ENCODE peak calls at places on chromosomes 3 and 15, in eight cellular contexts. I is sigmoid colon, Z is psoas muscle, G is uterus, K is foreskin fibroblast, C is HFF-Myc, L is K562, P is AG09309. D is an unnamed sample.
A peak's percentile ranks its signal among the peaks of the same experiment; 100 is the strongest.

GRCh38 chr3:188037116-188037718 is 116.7 kb upstream of the LPP start:
- DNase-seq in I (no peak), Z (no peak), G (peak; percentile 71), K (no peak), C (no peak), L (no peak), P (no peak), D (peak; percentile 48)

GRCh38 chr3:71926242-71926560 is 141.3 kb upstream of the PROK2 start:
- DNase-seq in I (no peak), Z (no peak), G (peak; percentile 19), K (no peak), C (no peak), L (peak; percentile 12), P (no peak), D (peak; percentile 4)

GRCh38 chr3:41208507-41208906 is 9.2 kb downstream of the CTNNB1 start:
- DNase-seq in I (no peak), Z (no peak), G (no peak), K (no peak), C (no peak), L (peak; percentile 22), P (no peak), D (no peak)

GRCh38 chr3:18643290-18643689 is 218.2 kb upstream of the SATB1 start:
- DNase-seq in I (no peak), Z (no peak), G (no peak), K (no peak), C (no peak), L (no peak), P (no peak), D (no peak)

GRCh38 chr3:126434264-126434590 is 39.5 kb downstream of the CFAP100 start:
- DNase-seq in I (peak; percentile 48), Z (no peak), G (no peak), K (no peak), C (no peak), L (no peak), P (no peak), D (no peak)

GRCh38 chr15:80929225-80929624 is 60.4 kb downstream of the MESD start:
- DNase-seq in I (no peak), Z (no peak), G (no peak), K (peak; percentile 35), C (peak; percentile 19), L (no peak), P (peak; percentile 68), D (peak; percentile 84)

GRCh38 chr3:50674349-50675178 is at the start of gene DOCK3:
- DNase-seq in I (peak; percentile 82), Z (peak; percentile 69), G (no peak), K (peak; percentile 40), C (no peak), L (peak; percentile 71), P (no peak), D (peak; percentile 44)

GRCh38 chr3:195181781-195182469 is 89.0 kb downstream of the XXYLT1 start:
- DNase-seq in I (peak; percentile 14), Z (no peak), G (peak; percentile 15), K (no peak), C (no peak), L (no peak), P (no peak), D (no peak)

GRCh38 chr15:60745469-60745971 is 266.6 kb upstream of the ICE2 start:
- DNase-seq in I (peak; percentile 93), Z (peak; percentile 65), G (peak; percentile 71), K (peak; percentile 13), C (peak; percentile 35), L (no peak), P (no peak), D (peak; percentile 56)

GRCh38 chr3:14254812-14255702 is 76.4 kb downstream of the LSM3 start:
- DNase-seq in I (no peak), Z (no peak), G (peak; percentile 2), K (no peak), C (no peak), L (no peak), P (no peak), D (no peak)

GRCh38 chr3:138232705-138233364 is 45.7 kb downstream of the ARMC8 start:
- DNase-seq in I (no peak), Z (no peak), G (no peak), K (no peak), C (no peak), L (no peak), P (no peak), D (no peak)

GRCh38 chr3:36319683-36320082 is 60.6 kb upstream of the STAC start:
- DNase-seq in I (no peak), Z (no peak), G (no peak), K (no peak), C (no peak), L (no peak), P (no peak), D (no peak)

DNA sequence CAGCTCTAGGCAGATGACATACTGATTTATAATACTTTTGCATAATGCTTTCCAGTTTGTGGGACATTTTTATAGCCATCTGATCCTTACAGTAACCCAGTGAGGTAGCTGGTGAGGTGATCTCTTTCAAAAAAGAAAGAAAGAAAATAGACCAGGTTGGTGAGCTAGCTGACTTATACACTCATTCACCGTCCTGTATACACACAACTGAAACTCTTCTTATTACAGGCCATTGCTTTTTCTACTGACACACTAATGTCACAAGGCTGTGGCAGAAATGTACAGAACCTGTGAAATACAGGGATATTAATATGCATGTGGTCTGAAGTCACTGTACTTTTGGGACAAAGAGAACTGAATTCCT is 150.2 kb upstream of the BHLHE40 start:
- DNase-seq in I (no peak), Z (no peak), G (no peak), K (no peak), C (no peak), L (no peak), P (no peak), D (no peak)
- H3K4me3 ChIP-seq in I (no peak overlapping the region), Z (no peak overlapping the region), G (no peak overlapping the region), K (no peak overlapping the region), C (no peak overlapping the region), L (no peak overlapping the region), P (no peak overlapping the region), D (no peak overlapping the region)

GRCh38 chr3:15384510-15385237 is 42.7 kb downstream of the METTL6 start:
- DNase-seq in I (no peak), Z (no peak), G (no peak), K (no peak), C (no peak), L (no peak), P (no peak), D (peak; percentile 38)
- TF ChIP-seq CTCF in I (no peak), Z (no peak), G (no peak), K (no peak), C (no peak), L (no peak), P (no peak), D (no peak)

GRCh38 chr3:42655980-42656679 is 2.6 kb downstream of the ZBTB47 start:
- DNase-seq in I (no peak), Z (peak; percentile 58), G (no peak), K (peak; percentile 57), C (no peak), L (no peak), P (no peak), D (peak; percentile 55)
- H3K4me3 ChIP-seq in I (peak overlapping the region; percentile 93), Z (peak overlapping the region; percentile 78), G (no peak overlapping the region), K (peak overlapping the region; percentile 66), C (no peak overlapping the region), L (no peak overlapping the region), P (peak overlapping the region; percentile 89), D (peak overlapping the region; percentile 92)

DNA sequence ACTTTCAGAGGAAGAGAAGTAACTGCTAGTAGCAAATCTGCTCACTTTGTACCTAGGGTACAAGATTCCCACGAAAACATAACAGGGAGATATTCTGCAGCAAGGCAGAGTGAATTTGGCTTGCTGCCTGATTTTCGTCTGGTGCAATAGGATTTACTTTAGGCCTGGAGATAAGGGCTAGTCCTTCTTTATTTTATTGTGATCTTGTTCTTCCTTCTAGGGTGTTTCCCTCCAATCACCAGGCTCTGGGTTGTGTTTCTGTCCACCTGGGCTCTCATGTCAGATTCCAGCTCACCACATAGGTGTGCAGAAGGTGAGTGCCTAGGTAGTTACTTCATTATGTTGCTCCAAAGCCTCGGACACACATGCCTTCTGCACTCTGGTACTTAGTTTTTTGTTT is 211.8 kb upstream of the RGMA start:
- DNase-seq in I (no peak), Z (no peak), G (peak; percentile 57), K (no peak), C (no peak), L (no peak), P (no peak), D (no peak)
- TF ChIP-seq CTCF in I (no peak), Z (no peak), G (no peak), K (no peak), C (no peak), L (no peak), P (no peak), D (no peak)

GRCh38 chr3:69747511-69748248 is 8.4 kb downstream of the MITF start:
- DNase-seq in I (no peak), Z (no peak), G (no peak), K (no peak), C (no peak), L (no peak), P (no peak), D (no peak)

GRCh38 chr3:69745503-69745902 is 6.2 kb downstream of the MITF start:
- DNase-seq in I (no peak), Z (no peak), G (no peak), K (no peak), C (no peak), L (no peak), P (no peak), D (no peak)

GRCh38 chr3:69744507-69744906 is 5.2 kb downstream of the MITF start:
- DNase-seq in I (no peak), Z (no peak), G (no peak), K (no peak), C (no peak), L (no peak), P (no peak), D (no peak)

GRCh38 chr3:69743975-69744374 is 4.7 kb downstream of the MITF start:
- DNase-seq in I (no peak), Z (no peak), G (no peak), K (no peak), C (no peak), L (no peak), P (no peak), D (no peak)

DNA sequence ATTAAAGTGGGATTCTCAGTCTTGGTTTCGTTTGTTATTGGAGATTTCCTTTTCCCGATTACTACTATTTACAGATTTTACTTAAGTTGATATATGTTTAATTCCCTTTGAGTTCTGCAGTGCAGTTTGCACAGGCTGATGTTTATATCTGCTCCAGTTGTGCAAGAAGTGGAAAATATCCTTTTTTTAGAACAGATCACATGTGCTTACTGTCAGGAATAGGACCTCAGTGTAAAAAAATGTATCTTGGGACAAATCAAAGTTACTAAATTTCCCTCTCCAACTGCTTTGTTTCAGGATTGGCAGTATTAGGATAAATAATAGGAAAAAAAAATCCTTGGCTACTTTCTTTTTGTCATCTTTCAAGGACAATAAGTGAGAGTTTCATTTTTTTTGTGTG is 6.9 kb downstream of the MITF start:
- DNase-seq in I (no peak), Z (no peak), G (no peak), K (peak; percentile 31), C (no peak), L (no peak), P (no peak), D (no peak)
- H3K4me3 ChIP-seq in I (no peak overlapping the region), Z (peak overlapping the region; percentile 27), G (peak overlapping the region; percentile 25), K (peak overlapping the region; percentile 4), C (no peak overlapping the region), L (no peak overlapping the region), P (no peak overlapping the region), D (no peak overlapping the region)